ENCODE peak calls at places on chromosomes 6 and 20, in ten cellular contexts. One of them, this sample, is unnamed.
A peak's percentile ranks its signal among the peaks of the same experiment; 100 is the strongest.

GRCh38 chr6:131013495-131013894 is 49.5 kb downstream of the EPB41L2 start:
- DNase-seq in left colon: no peak
- DNase-seq in activated gamma-delta T cell treated with Interleukin-2 at 50 U/mL for 16 hours: no peak
- DNase-seq in NCI-H1694: no peak
- DNase-seq in stimulated activated CD8-positive, alpha-beta memory T cell treated with anti-CD3 and anti-CD28 coated beads, Interleukin-2, amount 100 ng/mL, for 48 hours: no peak
- DNase-seq in sigmoid colon: no peak
- DNase-seq in activated B cell treated with CpG ODN at 0.5 μM for 24 hours: no peak
- DNase-seq in GM20000: no peak
- DNase-seq in stimulated activated CD4-positive, alpha-beta T cell treated with anti-CD3 and anti-CD28 coated beads, TNF-alpha, amount 100 ng/mL, for 1 hour: no peak
- DNase-seq in COR-L47: no peak
- DNase-seq in this sample: no peak

GRCh38 chr20:46293084-46293483 is 15.2 kb downstream of the CDH22 start:
- DNase-seq in left colon: no peak
- DNase-seq in activated gamma-delta T cell treated with Interleukin-2 at 50 U/mL for 16 hours: no peak
- DNase-seq in NCI-H1694: no peak
- DNase-seq in stimulated activated CD8-positive, alpha-beta memory T cell treated with anti-CD3 and anti-CD28 coated beads, Interleukin-2, amount 100 ng/mL, for 48 hours: no peak
- DNase-seq in sigmoid colon: no peak
- DNase-seq in activated B cell treated with CpG ODN at 0.5 μM for 24 hours: no peak
- DNase-seq in GM20000: no peak
- DNase-seq in stimulated activated CD4-positive, alpha-beta T cell treated with anti-CD3 and anti-CD28 coated beads, TNF-alpha, amount 100 ng/mL, for 1 hour: no peak
- DNase-seq in COR-L47: no peak
- DNase-seq in this sample: no peak

GRCh38 chr6:91718198-91718597 is 1131.3 kb upstream of the MAP3K7 start:
- DNase-seq in left colon: no peak
- DNase-seq in activated gamma-delta T cell treated with Interleukin-2 at 50 U/mL for 16 hours: no peak
- DNase-seq in NCI-H1694: no peak
- DNase-seq in stimulated activated CD8-positive, alpha-beta memory T cell treated with anti-CD3 and anti-CD28 coated beads, Interleukin-2, amount 100 ng/mL, for 48 hours: no peak
- DNase-seq in sigmoid colon: no peak
- DNase-seq in activated B cell treated with CpG ODN at 0.5 μM for 24 hours: no peak
- DNase-seq in GM20000: peak; percentile 3
- DNase-seq in stimulated activated CD4-positive, alpha-beta T cell treated with anti-CD3 and anti-CD28 coated beads, TNF-alpha, amount 100 ng/mL, for 1 hour: no peak
- DNase-seq in COR-L47: no peak
- DNase-seq in this sample: no peak

GRCh38 chr20:37381621-37382538 is 35.9 kb downstream of the SRC start:
- DNase-seq in left colon: peak; percentile 18
- DNase-seq in activated gamma-delta T cell treated with Interleukin-2 at 50 U/mL for 16 hours: no peak
- DNase-seq in NCI-H1694: no peak
- DNase-seq in stimulated activated CD8-positive, alpha-beta memory T cell treated with anti-CD3 and anti-CD28 coated beads, Interleukin-2, amount 100 ng/mL, for 48 hours: no peak
- DNase-seq in sigmoid colon: peak; percentile 58
- DNase-seq in activated B cell treated with CpG ODN at 0.5 μM for 24 hours: peak; percentile 52
- DNase-seq in GM20000: no peak
- DNase-seq in stimulated activated CD4-positive, alpha-beta T cell treated with anti-CD3 and anti-CD28 coated beads, TNF-alpha, amount 100 ng/mL, for 1 hour: no peak
- DNase-seq in COR-L47: no peak
- DNase-seq in this sample: no peak

GRCh38 chr6:130459316-130459715 is 93.5 kb downstream of the TMEM200A start:
- DNase-seq in left colon: no peak
- DNase-seq in activated gamma-delta T cell treated with Interleukin-2 at 50 U/mL for 16 hours: no peak
- DNase-seq in NCI-H1694: no peak
- DNase-seq in stimulated activated CD8-positive, alpha-beta memory T cell treated with anti-CD3 and anti-CD28 coated beads, Interleukin-2, amount 100 ng/mL, for 48 hours: no peak
- DNase-seq in sigmoid colon: no peak
- DNase-seq in activated B cell treated with CpG ODN at 0.5 μM for 24 hours: no peak
- DNase-seq in GM20000: no peak
- DNase-seq in stimulated activated CD4-positive, alpha-beta T cell treated with anti-CD3 and anti-CD28 coated beads, TNF-alpha, amount 100 ng/mL, for 1 hour: no peak
- DNase-seq in COR-L47: no peak
- DNase-seq in this sample: no peak

GRCh38 chr20:31390490-31390889 is at the start of gene DEFB119:
- DNase-seq in left colon: no peak
- DNase-seq in activated gamma-delta T cell treated with Interleukin-2 at 50 U/mL for 16 hours: no peak
- DNase-seq in NCI-H1694: no peak
- DNase-seq in stimulated activated CD8-positive, alpha-beta memory T cell treated with anti-CD3 and anti-CD28 coated beads, Interleukin-2, amount 100 ng/mL, for 48 hours: no peak
- DNase-seq in sigmoid colon: no peak
- DNase-seq in activated B cell treated with CpG ODN at 0.5 μM for 24 hours: no peak
- DNase-seq in GM20000: no peak
- DNase-seq in stimulated activated CD4-positive, alpha-beta T cell treated with anti-CD3 and anti-CD28 coated beads, TNF-alpha, amount 100 ng/mL, for 1 hour: no peak
- DNase-seq in COR-L47: no peak
- DNase-seq in this sample: no peak

GRCh38 chr6:127855542-127856159 is 45.2 kb downstream of the THEMIS start:
- DNase-seq in left colon: no peak
- DNase-seq in activated gamma-delta T cell treated with Interleukin-2 at 50 U/mL for 16 hours: peak; percentile 49
- DNase-seq in NCI-H1694: no peak
- DNase-seq in stimulated activated CD8-positive, alpha-beta memory T cell treated with anti-CD3 and anti-CD28 coated beads, Interleukin-2, amount 100 ng/mL, for 48 hours: no peak
- DNase-seq in sigmoid colon: no peak
- DNase-seq in activated B cell treated with CpG ODN at 0.5 μM for 24 hours: no peak
- DNase-seq in GM20000: no peak
- DNase-seq in stimulated activated CD4-positive, alpha-beta T cell treated with anti-CD3 and anti-CD28 coated beads, TNF-alpha, amount 100 ng/mL, for 1 hour: peak; percentile 1
- DNase-seq in COR-L47: no peak
- DNase-seq in this sample: no peak

GRCh38 chr6:25627001-25627400 is 25.0 kb upstream of the SCGN start:
- DNase-seq in left colon: no peak
- DNase-seq in activated gamma-delta T cell treated with Interleukin-2 at 50 U/mL for 16 hours: no peak
- DNase-seq in NCI-H1694: no peak
- DNase-seq in stimulated activated CD8-positive, alpha-beta memory T cell treated with anti-CD3 and anti-CD28 coated beads, Interleukin-2, amount 100 ng/mL, for 48 hours: no peak
- DNase-seq in sigmoid colon: no peak
- DNase-seq in activated B cell treated with CpG ODN at 0.5 μM for 24 hours: no peak
- DNase-seq in GM20000: no peak
- DNase-seq in stimulated activated CD4-positive, alpha-beta T cell treated with anti-CD3 and anti-CD28 coated beads, TNF-alpha, amount 100 ng/mL, for 1 hour: no peak
- DNase-seq in COR-L47: no peak
- DNase-seq in this sample: no peak

GRCh38 chr6:19812512-19813119 is 24.6 kb upstream of the ID4 start:
- DNase-seq in left colon: no peak
- DNase-seq in activated gamma-delta T cell treated with Interleukin-2 at 50 U/mL for 16 hours: no peak
- DNase-seq in NCI-H1694: no peak
- DNase-seq in stimulated activated CD8-positive, alpha-beta memory T cell treated with anti-CD3 and anti-CD28 coated beads, Interleukin-2, amount 100 ng/mL, for 48 hours: no peak
- DNase-seq in sigmoid colon: no peak
- DNase-seq in activated B cell treated with CpG ODN at 0.5 μM for 24 hours: no peak
- DNase-seq in GM20000: peak; percentile 27
- DNase-seq in stimulated activated CD4-positive, alpha-beta T cell treated with anti-CD3 and anti-CD28 coated beads, TNF-alpha, amount 100 ng/mL, for 1 hour: no peak
- DNase-seq in COR-L47: peak; percentile 43
- DNase-seq in this sample: no peak

GRCh38 chr6:43781941-43782704 is 12.1 kb downstream of the VEGFA start:
- DNase-seq in left colon: no peak
- DNase-seq in activated gamma-delta T cell treated with Interleukin-2 at 50 U/mL for 16 hours: no peak
- DNase-seq in NCI-H1694: no peak
- DNase-seq in stimulated activated CD8-positive, alpha-beta memory T cell treated with anti-CD3 and anti-CD28 coated beads, Interleukin-2, amount 100 ng/mL, for 48 hours: no peak
- DNase-seq in sigmoid colon: no peak
- DNase-seq in activated B cell treated with CpG ODN at 0.5 μM for 24 hours: no peak
- DNase-seq in GM20000: no peak
- DNase-seq in stimulated activated CD4-positive, alpha-beta T cell treated with anti-CD3 and anti-CD28 coated beads, TNF-alpha, amount 100 ng/mL, for 1 hour: no peak
- DNase-seq in COR-L47: no peak
- DNase-seq in this sample: no peak

GRCh38 chr6:3467996-3468395 is 11.1 kb upstream of the SLC22A23 start:
- DNase-seq in left colon: no peak
- DNase-seq in activated gamma-delta T cell treated with Interleukin-2 at 50 U/mL for 16 hours: no peak
- DNase-seq in NCI-H1694: no peak
- DNase-seq in stimulated activated CD8-positive, alpha-beta memory T cell treated with anti-CD3 and anti-CD28 coated beads, Interleukin-2, amount 100 ng/mL, for 48 hours: no peak
- DNase-seq in sigmoid colon: no peak
- DNase-seq in activated B cell treated with CpG ODN at 0.5 μM for 24 hours: no peak
- DNase-seq in GM20000: no peak
- DNase-seq in stimulated activated CD4-positive, alpha-beta T cell treated with anti-CD3 and anti-CD28 coated beads, TNF-alpha, amount 100 ng/mL, for 1 hour: no peak
- DNase-seq in COR-L47: no peak
- DNase-seq in this sample: no peak

GRCh38 chr6:167995302-167995701 is 2.2 kb upstream of the KIF25 start:
- DNase-seq in left colon: no peak
- DNase-seq in activated gamma-delta T cell treated with Interleukin-2 at 50 U/mL for 16 hours: no peak
- DNase-seq in NCI-H1694: no peak
- DNase-seq in stimulated activated CD8-positive, alpha-beta memory T cell treated with anti-CD3 and anti-CD28 coated beads, Interleukin-2, amount 100 ng/mL, for 48 hours: no peak
- DNase-seq in sigmoid colon: no peak
- DNase-seq in activated B cell treated with CpG ODN at 0.5 μM for 24 hours: no peak
- DNase-seq in GM20000: no peak
- DNase-seq in stimulated activated CD4-positive, alpha-beta T cell treated with anti-CD3 and anti-CD28 coated beads, TNF-alpha, amount 100 ng/mL, for 1 hour: no peak
- DNase-seq in COR-L47: no peak
- DNase-seq in this sample: no peak

GRCh38 chr20:53586640-53587039 is 7.0 kb downstream of the ZNF217 start:
- DNase-seq in left colon: peak; percentile 22
- DNase-seq in activated gamma-delta T cell treated with Interleukin-2 at 50 U/mL for 16 hours: no peak
- DNase-seq in NCI-H1694: no peak
- DNase-seq in stimulated activated CD8-positive, alpha-beta memory T cell treated with anti-CD3 and anti-CD28 coated beads, Interleukin-2, amount 100 ng/mL, for 48 hours: no peak
- DNase-seq in sigmoid colon: no peak
- DNase-seq in activated B cell treated with CpG ODN at 0.5 μM for 24 hours: no peak
- DNase-seq in GM20000: no peak
- DNase-seq in stimulated activated CD4-positive, alpha-beta T cell treated with anti-CD3 and anti-CD28 coated beads, TNF-alpha, amount 100 ng/mL, for 1 hour: no peak
- DNase-seq in COR-L47: no peak
- DNase-seq in this sample: no peak

GRCh38 chr20:4951299-4951698 is 50.0 kb downstream of the SLC23A2 start:
- DNase-seq in left colon: no peak
- DNase-seq in activated gamma-delta T cell treated with Interleukin-2 at 50 U/mL for 16 hours: no peak
- DNase-seq in NCI-H1694: no peak
- DNase-seq in stimulated activated CD8-positive, alpha-beta memory T cell treated with anti-CD3 and anti-CD28 coated beads, Interleukin-2, amount 100 ng/mL, for 48 hours: no peak
- DNase-seq in sigmoid colon: peak; percentile 71
- DNase-seq in activated B cell treated with CpG ODN at 0.5 μM for 24 hours: no peak
- DNase-seq in GM20000: no peak
- DNase-seq in stimulated activated CD4-positive, alpha-beta T cell treated with anti-CD3 and anti-CD28 coated beads, TNF-alpha, amount 100 ng/mL, for 1 hour: no peak
- DNase-seq in COR-L47: no peak
- DNase-seq in this sample: no peak

GRCh38 chr20:50292324-50293243 is 102.0 kb downstream of the CEBPB start:
- DNase-seq in left colon: peak; percentile 91
- DNase-seq in activated gamma-delta T cell treated with Interleukin-2 at 50 U/mL for 16 hours: no peak
- DNase-seq in NCI-H1694: no peak
- DNase-seq in stimulated activated CD8-positive, alpha-beta memory T cell treated with anti-CD3 and anti-CD28 coated beads, Interleukin-2, amount 100 ng/mL, for 48 hours: peak; percentile 34
- DNase-seq in sigmoid colon: peak; percentile 98
- DNase-seq in activated B cell treated with CpG ODN at 0.5 μM for 24 hours: no peak
- DNase-seq in GM20000: no peak
- DNase-seq in stimulated activated CD4-positive, alpha-beta T cell treated with anti-CD3 and anti-CD28 coated beads, TNF-alpha, amount 100 ng/mL, for 1 hour: no peak
- DNase-seq in COR-L47: no peak
- DNase-seq in this sample: peak; percentile 29

GRCh38 chr6:151763303-151763702 is 44.2 kb upstream of the ESR1 start:
- DNase-seq in left colon: no peak
- DNase-seq in activated gamma-delta T cell treated with Interleukin-2 at 50 U/mL for 16 hours: no peak
- DNase-seq in NCI-H1694: no peak
- DNase-seq in stimulated activated CD8-positive, alpha-beta memory T cell treated with anti-CD3 and anti-CD28 coated beads, Interleukin-2, amount 100 ng/mL, for 48 hours: no peak
- DNase-seq in sigmoid colon: no peak
- DNase-seq in activated B cell treated with CpG ODN at 0.5 μM for 24 hours: no peak
- DNase-seq in GM20000: no peak
- DNase-seq in stimulated activated CD4-positive, alpha-beta T cell treated with anti-CD3 and anti-CD28 coated beads, TNF-alpha, amount 100 ng/mL, for 1 hour: no peak
- DNase-seq in COR-L47: no peak
- DNase-seq in this sample: no peak